ENCODE peak calls at places on chromosomes 5 and 9, in seven cellular contexts. W, R, N, O, G, J and E are unnamed samples.

GRCh38 chr5:98935206-98935605 is 6.4 kb upstream of the CHD1 start:
- DNase-seq in G (no peak), R (no peak), W (no peak), O (no peak), N (peak; percentile 59), J (no peak), E (no peak)

GRCh38 chr5:1724822-1725602 is 74.6 kb downstream of the MRPL36 start:
- DNase-seq in N (peak; percentile 7), G (peak; percentile 53), R (peak; percentile 9), W (no peak), J (peak; percentile 7), O (peak; percentile 94), E (peak; percentile 3)

GRCh38 chr5:141694479-141694878 is 12.4 kb upstream of the ARAP3 start:
- DNase-seq in R (no peak), N (no peak), G (no peak), W (no peak), O (peak; percentile 26), J (no peak), E (no peak)

GRCh38 chr5:159099049-159099760 is 511 bp downstream of the EBF1 start:
- DNase-seq in O (peak; percentile 90), W (peak; percentile 85), N (peak; percentile 71), J (no peak), R (peak; percentile 57), G (no peak), E (no peak)

GRCh38 chr5:132466453-132467291 is 23.9 kb downstream of the IRF1 start:
- DNase-seq in R (no peak), G (no peak), J (peak; percentile 59), W (peak; percentile 99), N (peak; percentile 41), O (no peak), E (no peak)

GRCh38 chr9:109845178-109845577 is 65.2 kb downstream of the PALM2AKAP2 start:
- DNase-seq in G (no peak), R (no peak), O (no peak), W (no peak), J (no peak), N (no peak), E (no peak)

GRCh38 chr5:168136340-168136739 is 155.1 kb upstream of the WWC1 start:
- DNase-seq in J (no peak), R (no peak), N (no peak), W (no peak), O (no peak), G (no peak), E (no peak)

GRCh38 chr9:3336951-3337350 is 188.8 kb downstream of the RFX3 start:
- DNase-seq in O (no peak), W (no peak), R (no peak), J (no peak), N (no peak), G (no peak), E (no peak)

GRCh38 chr9:37030591-37030939 is 3.5 kb downstream of the PAX5 start:
- DNase-seq in N (no peak), J (no peak), G (no peak), R (no peak), O (peak; percentile 69), W (no peak), E (no peak)

GRCh38 chr9:105142406-105143092 is 101.9 kb upstream of the SLC44A1 start:
- DNase-seq in J (no peak), W (peak; percentile 64), O (peak; percentile 79), N (peak; percentile 90), R (no peak), G (no peak), E (no peak)

GRCh38 chr9:69649566-69650260 is 22.5 kb downstream of the APBA1 start:
- DNase-seq in W (no peak), N (peak; percentile 79), R (peak; percentile 71), G (no peak), O (peak; percentile 80), J (no peak), E (no peak)

GRCh38 chr5:25858019-25858418 is 1180.4 kb downstream of the CDH9 start:
- DNase-seq in J (peak; percentile 12), O (no peak), G (no peak), R (no peak), W (peak; percentile 11), N (no peak), E (no peak)

GRCh38 chr5:7850533-7851239 is at the start of gene CFAP90:
- DNase-seq in W (no peak), G (no peak), J (no peak), N (peak; percentile 62), R (no peak), O (peak; percentile 90), E (no peak)

GRCh38 chr5:100444961-100445360 is 90.2 kb upstream of the FAM174A start:
- DNase-seq in J (no peak), W (no peak), G (no peak), N (peak; percentile 67), R (no peak), O (peak; percentile 54), E (no peak)

GRCh38 chr5:155114655-155115054 is 101.1 kb downstream of the KIF4B start:
- DNase-seq in N (no peak), G (no peak), J (no peak), R (no peak), W (no peak), O (no peak), E (no peak)

GRCh38 chr5:151378616-151379015 is 31.3 kb upstream of the SLC36A2 start:
- DNase-seq in O (no peak), W (no peak), J (no peak), G (no peak), N (no peak), R (no peak), E (no peak)

GRCh38 chr5:73304381-73304780 is 131.4 kb downstream of the TMEM174 start:
- DNase-seq in G (no peak), N (no peak), W (no peak), J (no peak), O (no peak), R (no peak), E (no peak)

GRCh38 chr5:1021136-1021968 is 12.8 kb downstream of the NKD2 start:
- DNase-seq in J (peak; percentile 3), N (no peak), G (no peak), W (no peak), R (peak; percentile 36), O (peak; percentile 83), E (peak; percentile 74)

GRCh38 chr5:9062873-9063272 is 483.0 kb downstream of the SEMA5A start:
- DNase-seq in R (no peak), G (no peak), J (no peak), N (no peak), W (no peak), O (no peak), E (no peak)

GRCh38 chr9:21095561-21095960 is 17.8 kb upstream of the IFNB1 start:
- DNase-seq in N (peak; percentile 4), J (peak; percentile 41), W (no peak), G (no peak), R (no peak), O (no peak), E (no peak)

GRCh38 chr5:125634242-125634835 is 788.9 kb upstream of the GRAMD2B start:
- DNase-seq in N (no peak), G (no peak), O (no peak), J (no peak), R (no peak), W (no peak), E (no peak)

GRCh38 chr5:125630260-125630659 is 792.9 kb upstream of the GRAMD2B start:
- DNase-seq in O (no peak), W (no peak), R (no peak), N (no peak), J (no peak), G (no peak), E (no peak)

DNA sequence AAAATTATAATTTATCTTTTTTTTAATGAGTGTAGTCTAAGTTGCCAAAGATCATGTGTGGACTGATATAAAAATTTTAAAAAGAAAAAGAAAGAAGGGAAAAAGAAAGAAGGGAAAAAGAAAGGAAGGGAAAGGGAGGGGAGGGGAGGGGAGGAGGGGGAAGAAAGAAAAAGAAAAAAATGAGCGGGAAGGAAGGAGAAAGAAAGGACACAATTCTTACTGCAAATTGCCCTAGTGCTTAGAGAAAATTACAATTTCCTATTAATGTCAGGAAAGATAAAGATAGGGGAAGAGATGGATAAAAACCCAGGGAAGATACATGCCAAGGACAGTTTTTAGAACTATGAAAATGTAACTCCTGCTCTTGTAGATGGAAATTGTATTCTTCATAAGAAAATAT is 789.7 kb upstream of the GRAMD2B start:
- DNase-seq in J (no peak), W (no peak), G (no peak), O (no peak), N (no peak), R (no peak), E (no peak)
- H3K4me3 ChIP-seq in J (no peak overlapping the region), W (no peak overlapping the region), G (no peak overlapping the region), O (no peak overlapping the region), N (no peak overlapping the region), R (no peak overlapping the region), E (no peak overlapping the region)

DNA sequence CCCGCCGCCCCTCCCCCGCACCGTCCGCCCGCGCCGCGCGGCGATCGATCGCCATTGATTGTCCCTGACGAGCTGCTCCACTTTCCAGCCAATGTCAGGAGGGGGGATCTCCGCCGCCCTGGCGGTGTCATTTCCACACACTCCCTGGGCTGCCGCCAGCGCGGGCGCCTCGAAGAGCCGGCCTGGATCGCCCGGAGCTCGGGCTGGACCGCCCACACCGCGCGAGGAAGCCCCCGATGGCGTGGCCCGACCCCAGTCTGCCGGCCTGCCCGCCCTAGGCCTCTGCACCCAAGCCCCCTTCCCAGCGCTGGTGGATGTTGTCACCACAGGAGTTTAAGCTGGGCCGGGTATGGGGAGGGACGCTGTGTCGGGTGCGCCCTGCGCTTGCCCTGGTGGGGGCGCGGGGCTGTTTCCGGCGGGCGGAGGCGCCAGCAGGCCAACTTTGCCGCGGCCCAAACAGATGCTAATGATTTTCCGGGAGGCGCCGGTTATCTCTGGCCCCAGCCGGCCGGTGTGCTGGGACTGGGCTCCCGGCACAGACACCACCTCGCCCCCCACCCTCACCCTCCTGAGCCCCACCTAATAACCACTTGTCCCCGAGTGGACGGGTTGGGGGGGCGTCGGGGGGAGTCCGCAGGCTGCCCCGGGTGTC is 10.6 kb upstream of the CXXC5 start:
- DNase-seq in G (peak; percentile 93), N (peak; percentile 84), R (peak; percentile 80), W (peak; percentile 82), O (peak; percentile 99), J (peak; percentile 77), E (no peak)
- TF ChIP-seq CTCF in G (peak; percentile 13), N (peak; percentile 11), R (peak; percentile 20), W (no peak), O (no peak), J (no peak), E (peak; percentile 8)

DNA sequence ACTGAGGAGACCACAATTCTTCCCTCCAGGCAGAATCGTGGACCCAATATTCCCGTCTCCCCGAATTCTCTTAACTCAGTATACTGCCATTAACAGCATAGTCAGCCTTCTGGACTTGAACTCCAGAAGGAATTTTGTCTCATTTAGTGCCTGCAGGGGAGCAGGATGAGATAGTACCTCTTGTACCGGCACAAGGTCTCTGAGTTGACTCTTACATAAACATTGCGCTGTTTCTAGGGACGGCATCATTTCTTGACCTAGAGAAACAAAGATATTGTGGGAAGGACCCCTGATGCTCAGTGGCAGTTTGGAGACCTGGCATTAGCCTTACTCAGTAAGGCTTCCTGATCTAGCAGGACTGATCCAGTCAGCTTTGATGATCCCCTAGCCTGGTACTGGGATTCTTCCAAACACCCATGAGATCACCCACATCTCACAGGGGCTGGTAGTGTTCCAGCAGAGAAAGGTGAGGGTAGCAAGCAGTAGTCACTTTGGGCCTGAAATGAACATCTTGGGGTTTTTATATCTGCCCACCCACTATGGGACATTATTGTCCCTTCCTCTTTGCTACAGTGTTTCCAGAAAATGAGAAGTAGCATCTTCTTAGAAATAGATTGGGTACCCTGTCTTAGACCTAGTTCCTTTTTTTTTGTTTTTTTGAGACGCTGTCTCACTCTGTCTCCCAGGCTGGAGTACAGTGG is 249.0 kb upstream of the ANKRD55 start:
- DNase-seq in R (no peak), N (no peak), J (no peak), O (peak; percentile 78), W (peak; percentile 51), G (no peak), E (no peak)
- H3K4me3 ChIP-seq in R (peak overlapping the region; percentile 71), N (peak overlapping the region; percentile 73), J (peak overlapping the region; percentile 78), O (peak overlapping the region; percentile 79), W (peak overlapping the region; percentile 67), G (peak overlapping the region; percentile 78), E (no peak overlapping the region)

GRCh38 chr5:136079195-136079985 is 50.6 kb downstream of the TGFBI start:
- DNase-seq in N (no peak), G (no peak), W (no peak), J (no peak), O (peak; percentile 23), R (no peak), E (no peak)
- TF ChIP-seq CTCF in N (no peak), G (no peak), W (no peak), J (no peak), O (no peak), R (no peak), E (no peak)